ENCODE peak calls at places on chromosomes 3 and 15, in nine cellular contexts. One of them, this sample, is unnamed.
A peak's percentile ranks its signal among the peaks of the same experiment; 100 is the strongest.

GRCh38 chr3:104632521-104632920 is 734.2 kb upstream of the ALCAM start:
- DNase-seq in cardiac fibroblast: peak; percentile 45
- DNase-seq in mammary epithelial cell: no peak
- DNase-seq in breast epithelium: no peak
- DNase-seq in keratinocyte: no peak
- DNase-seq in left lung: no peak
- DNase-seq in spleen: no peak
- DNase-seq in GM06990: no peak
- DNase-seq in RWPE1: no peak
- DNase-seq in this sample: no peak

GRCh38 chr15:71115567-71116351 is 488 bp downstream of the THSD4 start:
- DNase-seq in mammary epithelial cell: peak; percentile 60
- DNase-seq in GM06990: peak; percentile 40
- DNase-seq in breast epithelium: peak; percentile 64
- DNase-seq in keratinocyte: no peak
- DNase-seq in spleen: no peak
- DNase-seq in RWPE1: peak; percentile 74
- DNase-seq in cardiac fibroblast: peak; percentile 65
- DNase-seq in left lung: peak; percentile 64
- DNase-seq in this sample: no peak

GRCh38 chr3:17645074-17645698 is 97.2 kb downstream of the TBC1D5 start:
- DNase-seq in mammary epithelial cell: peak; percentile 55
- DNase-seq in cardiac fibroblast: peak; percentile 82
- DNase-seq in left lung: no peak
- DNase-seq in keratinocyte: no peak
- DNase-seq in RWPE1: peak; percentile 22
- DNase-seq in GM06990: no peak
- DNase-seq in breast epithelium: no peak
- DNase-seq in spleen: no peak
- DNase-seq in this sample: no peak

GRCh38 chr3:169929830-169930519 is 18.6 kb downstream of the SAMD7 start:
- DNase-seq in spleen: no peak
- DNase-seq in RWPE1: no peak
- DNase-seq in breast epithelium: no peak
- DNase-seq in keratinocyte: no peak
- DNase-seq in left lung: no peak
- DNase-seq in mammary epithelial cell: no peak
- DNase-seq in cardiac fibroblast: no peak
- DNase-seq in GM06990: no peak
- DNase-seq in this sample: peak; percentile 45

GRCh38 chr3:179895367-179895766 is 141.4 kb downstream of the PEX5L start:
- DNase-seq in RWPE1: no peak
- DNase-seq in left lung: no peak
- DNase-seq in spleen: no peak
- DNase-seq in cardiac fibroblast: no peak
- DNase-seq in GM06990: no peak
- DNase-seq in keratinocyte: no peak
- DNase-seq in breast epithelium: no peak
- DNase-seq in mammary epithelial cell: no peak
- DNase-seq in this sample: no peak

GRCh38 chr15:41332788-41333527 is at the start of gene NUSAP1:
- DNase-seq in mammary epithelial cell: no peak
- DNase-seq in cardiac fibroblast: no peak
- DNase-seq in left lung: no peak
- DNase-seq in spleen: peak; percentile 88
- DNase-seq in keratinocyte: no peak
- DNase-seq in breast epithelium: no peak
- DNase-seq in GM06990: no peak
- DNase-seq in RWPE1: no peak
- DNase-seq in this sample: peak; percentile 63

GRCh38 chr15:101373580-101373979 is 78.5 kb upstream of the SNRPA1 start:
- DNase-seq in breast epithelium: no peak
- DNase-seq in keratinocyte: no peak
- DNase-seq in GM06990: no peak
- DNase-seq in RWPE1: no peak
- DNase-seq in spleen: no peak
- DNase-seq in mammary epithelial cell: no peak
- DNase-seq in cardiac fibroblast: no peak
- DNase-seq in left lung: no peak
- DNase-seq in this sample: no peak

GRCh38 chr15:100571592-100572167 is 30.3 kb downstream of the LINS1 start:
- DNase-seq in left lung: no peak
- DNase-seq in mammary epithelial cell: no peak
- DNase-seq in cardiac fibroblast: no peak
- DNase-seq in breast epithelium: no peak
- DNase-seq in GM06990: no peak
- DNase-seq in spleen: no peak
- DNase-seq in RWPE1: no peak
- DNase-seq in keratinocyte: no peak
- DNase-seq in this sample: no peak

GRCh38 chr3:20256144-20256543 is 70.1 kb upstream of the SGO1 start:
- DNase-seq in mammary epithelial cell: peak; percentile 59
- DNase-seq in spleen: no peak
- DNase-seq in RWPE1: no peak
- DNase-seq in keratinocyte: peak; percentile 1
- DNase-seq in cardiac fibroblast: peak; percentile 15
- DNase-seq in left lung: no peak
- DNase-seq in GM06990: no peak
- DNase-seq in breast epithelium: no peak
- DNase-seq in this sample: no peak

GRCh38 chr3:128665362-128666021 is 14.9 kb upstream of the RPN1 start:
- DNase-seq in RWPE1: no peak
- DNase-seq in left lung: no peak
- DNase-seq in spleen: no peak
- DNase-seq in GM06990: no peak
- DNase-seq in keratinocyte: no peak
- DNase-seq in cardiac fibroblast: peak; percentile 32
- DNase-seq in breast epithelium: no peak
- DNase-seq in mammary epithelial cell: no peak
- DNase-seq in this sample: no peak
- TF ChIP-seq CTCF in RWPE1: no peak
- TF ChIP-seq CTCF in left lung: no peak
- TF ChIP-seq CTCF in spleen: no peak
- TF ChIP-seq CTCF in GM06990: no peak
- TF ChIP-seq CTCF in keratinocyte: no peak
- TF ChIP-seq CTCF in cardiac fibroblast: no peak
- TF ChIP-seq CTCF in breast epithelium: no peak
- TF ChIP-seq CTCF in mammary epithelial cell: no peak
- TF ChIP-seq CTCF in this sample: no peak

GRCh38 chr3:195845483-195845882 is 33.8 kb upstream of the MUC4 start:
- DNase-seq in spleen: no peak
- DNase-seq in breast epithelium: no peak
- DNase-seq in GM06990: no peak
- DNase-seq in mammary epithelial cell: no peak
- DNase-seq in left lung: no peak
- DNase-seq in cardiac fibroblast: no peak
- DNase-seq in RWPE1: no peak
- DNase-seq in keratinocyte: no peak
- DNase-seq in this sample: no peak

GRCh38 chr3:195853036-195853435 is 41.3 kb upstream of the MUC4 start:
- DNase-seq in keratinocyte: no peak
- DNase-seq in mammary epithelial cell: no peak
- DNase-seq in spleen: no peak
- DNase-seq in breast epithelium: no peak
- DNase-seq in RWPE1: no peak
- DNase-seq in left lung: no peak
- DNase-seq in cardiac fibroblast: no peak
- DNase-seq in GM06990: no peak
- DNase-seq in this sample: no peak

GRCh38 chr3:195850857-195851531 is 39.3 kb upstream of the MUC4 start:
- DNase-seq in RWPE1: peak; percentile 88
- DNase-seq in spleen: peak; percentile 87
- DNase-seq in left lung: peak; percentile 86
- DNase-seq in GM06990: peak; percentile 63
- DNase-seq in breast epithelium: peak; percentile 89
- DNase-seq in mammary epithelial cell: peak; percentile 76
- DNase-seq in cardiac fibroblast: peak; percentile 94
- DNase-seq in keratinocyte: peak; percentile 65
- DNase-seq in this sample: peak; percentile 92

GRCh38 chr3:195847061-195847950 is 35.6 kb upstream of the MUC4 start:
- DNase-seq in left lung: no peak
- DNase-seq in cardiac fibroblast: peak; percentile 67
- DNase-seq in mammary epithelial cell: no peak
- DNase-seq in breast epithelium: no peak
- DNase-seq in keratinocyte: no peak
- DNase-seq in spleen: no peak
- DNase-seq in RWPE1: peak; percentile 73
- DNase-seq in GM06990: no peak
- DNase-seq in this sample: no peak

DNA sequence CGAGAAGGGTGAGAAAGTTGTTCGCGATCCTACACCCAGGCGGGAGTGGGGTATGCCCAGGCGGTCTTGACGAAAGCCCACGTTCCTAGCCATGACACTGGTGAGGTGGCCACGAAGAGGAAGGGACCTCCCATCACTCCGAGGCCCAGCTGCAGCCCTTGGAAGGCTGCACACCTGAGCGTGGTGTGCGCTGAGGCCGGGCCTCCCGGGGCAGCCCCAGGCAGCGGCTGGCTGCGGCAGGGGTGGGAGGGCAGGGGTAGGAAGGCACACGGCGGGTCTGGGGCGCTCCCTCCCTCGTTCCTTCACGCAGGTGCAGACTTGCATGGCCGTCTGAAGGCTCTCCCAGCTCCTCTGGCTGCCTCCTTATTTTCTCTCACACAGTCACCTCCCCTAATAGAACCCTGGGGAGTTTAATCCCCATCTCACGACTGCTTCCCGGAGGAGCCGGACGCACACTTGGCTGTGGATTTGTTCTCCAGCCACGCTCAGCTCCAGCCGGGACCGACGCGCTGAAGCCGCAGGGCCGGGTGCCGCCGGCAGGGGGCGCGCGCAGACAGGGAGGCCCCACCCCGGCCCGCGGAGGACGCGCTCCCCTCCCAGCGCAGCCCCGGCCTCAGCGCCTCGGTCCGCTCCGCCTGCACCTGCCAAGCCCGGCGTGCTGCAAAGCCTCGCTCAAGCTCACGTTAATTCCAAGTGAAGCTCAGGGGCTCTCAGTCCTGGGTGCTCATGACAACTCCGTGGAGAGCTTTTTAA is 37.8 kb upstream of the MUC4 start:
- DNase-seq in mammary epithelial cell: no peak
- DNase-seq in spleen: peak; percentile 94
- DNase-seq in GM06990: no peak
- DNase-seq in RWPE1: peak; percentile 38
- DNase-seq in breast epithelium: no peak
- DNase-seq in left lung: no peak
- DNase-seq in cardiac fibroblast: peak; percentile 32
- DNase-seq in keratinocyte: no peak
- DNase-seq in this sample: no peak
- TF ChIP-seq CTCF in mammary epithelial cell: no peak
- TF ChIP-seq CTCF in spleen: no peak
- TF ChIP-seq CTCF in GM06990: no peak
- TF ChIP-seq CTCF in RWPE1: peak; percentile 85
- TF ChIP-seq CTCF in breast epithelium: no peak
- TF ChIP-seq CTCF in left lung: no peak
- TF ChIP-seq CTCF in cardiac fibroblast: peak; percentile 32
- TF ChIP-seq CTCF in keratinocyte: peak; percentile 41
- TF ChIP-seq CTCF in this sample: peak; percentile 69

GRCh38 chr3:197458179-197458707 is 97.5 kb downstream of the BDH1 start:
- DNase-seq in spleen: peak; percentile 21
- DNase-seq in breast epithelium: no peak
- DNase-seq in GM06990: no peak
- DNase-seq in keratinocyte: no peak
- DNase-seq in cardiac fibroblast: no peak
- DNase-seq in left lung: no peak
- DNase-seq in mammary epithelial cell: peak; percentile 32
- DNase-seq in RWPE1: no peak
- DNase-seq in this sample: peak; percentile 24

GRCh38 chr3:197458906-197459470 is 96.8 kb downstream of the BDH1 start:
- DNase-seq in spleen: peak; percentile 50
- DNase-seq in keratinocyte: no peak
- DNase-seq in RWPE1: no peak
- DNase-seq in GM06990: no peak
- DNase-seq in left lung: no peak
- DNase-seq in cardiac fibroblast: no peak
- DNase-seq in breast epithelium: no peak
- DNase-seq in mammary epithelial cell: no peak
- DNase-seq in this sample: no peak

GRCh38 chr3:197456271-197457091 is 99.3 kb downstream of the BDH1 start:
- DNase-seq in keratinocyte: no peak
- DNase-seq in GM06990: peak; percentile 66
- DNase-seq in mammary epithelial cell: peak; percentile 73
- DNase-seq in cardiac fibroblast: peak; percentile 92
- DNase-seq in left lung: peak; percentile 87
- DNase-seq in breast epithelium: peak; percentile 80
- DNase-seq in RWPE1: peak; percentile 71
- DNase-seq in spleen: peak; percentile 88
- DNase-seq in this sample: peak; percentile 71

GRCh38 chr3:197450295-197450694 is 105.5 kb downstream of the BDH1 start:
- DNase-seq in breast epithelium: no peak
- DNase-seq in left lung: no peak
- DNase-seq in cardiac fibroblast: no peak
- DNase-seq in spleen: no peak
- DNase-seq in mammary epithelial cell: no peak
- DNase-seq in keratinocyte: no peak
- DNase-seq in RWPE1: no peak
- DNase-seq in GM06990: no peak
- DNase-seq in this sample: no peak

GRCh38 chr3:197454014-197454413 is 101.8 kb downstream of the BDH1 start:
- DNase-seq in mammary epithelial cell: no peak
- DNase-seq in breast epithelium: no peak
- DNase-seq in left lung: no peak
- DNase-seq in GM06990: no peak
- DNase-seq in keratinocyte: no peak
- DNase-seq in RWPE1: no peak
- DNase-seq in cardiac fibroblast: peak; percentile 38
- DNase-seq in spleen: no peak
- DNase-seq in this sample: peak; percentile 31
- TF ChIP-seq CTCF in mammary epithelial cell: peak; percentile 3
- TF ChIP-seq CTCF in breast epithelium: no peak
- TF ChIP-seq CTCF in left lung: no peak
- TF ChIP-seq CTCF in GM06990: peak; percentile 59
- TF ChIP-seq CTCF in keratinocyte: peak; percentile 62
- TF ChIP-seq CTCF in RWPE1: no peak
- TF ChIP-seq CTCF in cardiac fibroblast: peak; percentile 22
- TF ChIP-seq CTCF in spleen: no peak
- TF ChIP-seq CTCF in this sample: peak; percentile 60

DNA sequence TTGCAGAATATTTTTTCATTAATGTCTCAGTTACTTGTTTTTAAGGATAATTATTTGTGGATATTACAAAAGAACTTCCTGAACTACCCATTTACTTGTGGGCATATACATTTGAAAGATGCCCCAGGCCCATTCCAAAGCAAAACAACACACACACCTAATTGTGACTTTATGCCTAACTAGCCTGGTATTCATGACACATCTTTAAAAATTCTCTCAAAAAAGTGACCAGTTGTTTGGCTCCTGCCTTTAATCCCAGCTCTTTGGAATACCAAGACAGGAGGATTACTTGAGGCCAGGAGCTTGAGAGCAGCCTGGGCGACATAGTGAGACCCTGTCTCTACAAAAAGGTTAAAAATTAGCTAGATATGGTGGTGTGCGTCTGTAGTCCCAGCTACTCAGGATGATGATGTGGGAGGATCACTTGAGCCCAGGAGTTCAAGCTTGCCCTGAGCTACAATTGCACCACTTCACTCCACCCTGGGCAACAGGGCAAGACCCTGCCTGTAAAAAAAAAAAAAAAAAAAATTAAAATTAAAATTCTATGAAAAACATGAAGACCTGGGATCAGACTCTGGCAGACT is 51.7 kb upstream of the SLC4A7 start:
- DNase-seq in mammary epithelial cell: peak; percentile 64
- DNase-seq in breast epithelium: no peak
- DNase-seq in keratinocyte: peak; percentile 83
- DNase-seq in RWPE1: peak; percentile 40
- DNase-seq in cardiac fibroblast: peak; percentile 72
- DNase-seq in spleen: no peak
- DNase-seq in left lung: no peak
- DNase-seq in GM06990: no peak
- DNase-seq in this sample: no peak
- TF ChIP-seq CTCF in mammary epithelial cell: no peak
- TF ChIP-seq CTCF in breast epithelium: no peak
- TF ChIP-seq CTCF in keratinocyte: no peak
- TF ChIP-seq CTCF in RWPE1: no peak
- TF ChIP-seq CTCF in cardiac fibroblast: no peak
- TF ChIP-seq CTCF in spleen: no peak
- TF ChIP-seq CTCF in left lung: no peak
- TF ChIP-seq CTCF in GM06990: no peak
- TF ChIP-seq CTCF in this sample: no peak

This sample was measured in GM10248.